ENCODE peak calls at places on chromosomes 13 and 19, in four cellular contexts. L is HepG2, B is K562, F is GM12878. Q is an unnamed sample. For H3K4me1, the result is how much of the 10 kb centered on the place peaks cover.

GRCh38 chr13:110485604-110486003 is 75.9 kb downstream of the RAB20 start:
- DNase-seq in L (peak), B (no peak), F (no peak), Q (no peak)

GRCh38 chr13:93108111-93108581 is 118.5 kb upstream of the GPC6 start:
- DNase-seq in L (no peak), B (no peak), F (no peak), Q (no peak)

GRCh38 chr19:38284422-38284821 is 19.6 kb upstream of the C19orf33 start:
- DNase-seq in L (no peak), B (no peak), F (peak), Q (peak)

GRCh38 chr13:23462815-23463559 is 29.5 kb upstream of the SACS start:
- DNase-seq in L (no peak), B (no peak), F (no peak), Q (no peak)

GRCh38 chr13:73168993-73169401 is 110.2 kb downstream of the KLF5 start:
- DNase-seq in L (no peak), B (no peak), F (no peak), Q (no peak)

GRCh38 chr13:105627270-105627669 is 908.2 kb downstream of the EFNB2 start:
- DNase-seq in L (no peak), B (no peak), F (no peak), Q (no peak)

GRCh38 chr19:47057328-47057727 is 8.9 kb upstream of the TMEM160 start:
- DNase-seq in L (no peak), B (no peak), F (no peak), Q (no peak)

GRCh38 chr13:53064721-53065120 is 36.1 kb downstream of the OLFM4 start:
- DNase-seq in L (no peak), B (no peak), F (no peak), Q (no peak)

GRCh38 chr19:10744222-10744847 is 26.5 kb downstream of the DNM2 start:
- DNase-seq in L (no peak), B (peak), F (no peak), Q (no peak)

GRCh38 chr19:42059196-42059595 is 10.8 kb downstream of the GRIK5 start:
- DNase-seq in L (no peak), B (no peak), F (no peak), Q (no peak)

GRCh38 chr13:42967660-42968059 is 24.4 kb downstream of the EPSTI1 start:
- DNase-seq in L (no peak), B (no peak), F (no peak), Q (no peak)

GRCh38 chr13:110680852-110681251 is 25.1 kb downstream of the CARS2 start:
- DNase-seq in L (peak), B (peak), F (no peak), Q (peak)

GRCh38 chr13:50149932-50150331 is 134.7 kb downstream of the KCNRG start:
- DNase-seq in L (no peak), B (no peak), F (no peak), Q (peak)

GRCh38 chr19:30419581-30420180 is 47.5 kb downstream of the ZNF536 start:
- DNase-seq in L (no peak), B (no peak), F (no peak), Q (no peak)

GRCh38 chr13:44618326-44618725 is 42.2 kb upstream of the TSC22D1 start:
- DNase-seq in L (no peak), B (no peak), F (no peak), Q (no peak)

GRCh38 chr13:48636550-48636949 is 17.2 kb upstream of the CYSLTR2 start:
- DNase-seq in L (no peak), B (no peak), F (no peak), Q (peak)

GRCh38 chr13:113625965-113626661 is 31.9 kb downstream of the ATP4B start:
- DNase-seq in L (no peak), B (no peak), F (no peak), Q (peak)

GRCh38 chr13:109919715-109920375 is 133.5 kb upstream of the IRS2 start:
- DNase-seq in L (no peak), B (no peak), F (no peak), Q (no peak)

GRCh38 chr19:20182232-20182785 is 15.3 kb downstream of the ZNF486 start:
- DNase-seq in L (no peak), B (no peak), F (no peak), Q (no peak)

GRCh38 chr19:45462174-45462573 is 5.6 kb upstream of the FOSB start:
- DNase-seq in L (no peak), B (no peak), F (no peak), Q (no peak)

GRCh38 chr19:55113570-55114039 is 3.8 kb downstream of the PPP1R12C start:
- DNase-seq in L (peak), B (peak), F (no peak), Q (peak)

GRCh38 chr13:113142876-113143275 is 15.6 kb upstream of the PROZ start:
- DNase-seq in L (no peak), B (no peak), F (no peak), Q (no peak)

GRCh38 chr19:47729468-47729798 is 15.9 kb upstream of the NOP53 start:
- DNase-seq in L (no peak), B (peak), F (no peak), Q (peak)

GRCh38 chr19:34241513-34242337 is 12.6 kb upstream of the GARRE1 start:
- DNase-seq in L (peak), B (no peak), F (no peak), Q (no peak)

GRCh38 chr19:1064661-1065605 is 2.0 kb upstream of the ARHGAP45 start:
- DNase-seq in L (no peak), B (no peak), F (no peak), Q (peak)

GRCh38 chr13:114092468-114092867 is 40.0 kb downstream of the RASA3 start:
- DNase-seq in L (no peak), B (no peak), F (no peak), Q (no peak)

GRCh38 chr13:31951215-31951678 is 80.3 kb upstream of the FRY start:
- DNase-seq in L (no peak), B (no peak), F (peak), Q (no peak)
- TF ChIP-seq MYC in L (no peak), B (no peak), F (no peak), Q (no peak)

GRCh38 chr13:90302113-90302512 is 1045.4 kb upstream of the MIR17HG start:
- DNase-seq in L (no peak), B (peak), F (no peak), Q (no peak)
- H2AFZ ChIP-seq in L (no peak), B (no peak), F (no peak), Q (no peak)

DNA sequence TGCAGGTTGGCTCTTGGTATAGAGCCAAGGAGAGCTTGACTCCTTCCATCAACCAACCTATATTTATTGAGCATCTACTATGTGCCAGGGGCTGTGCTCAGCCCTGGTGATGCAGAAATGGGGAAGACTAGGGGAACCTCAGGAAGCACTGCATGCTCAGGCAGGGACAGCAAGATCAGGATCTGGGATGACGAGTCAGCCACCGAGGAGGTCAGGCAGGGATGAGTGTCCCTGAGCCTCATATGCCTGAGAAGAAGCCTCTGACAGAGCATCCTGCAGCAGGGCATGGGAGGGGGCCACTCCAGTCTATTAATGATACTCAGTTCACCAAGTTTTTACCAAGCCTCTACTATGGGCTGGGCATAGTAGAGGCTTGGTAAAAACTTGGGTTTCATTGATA is 158.1 kb downstream of the KATNAL1 start:
- DNase-seq in L (no peak), B (no peak), F (no peak), Q (no peak)
- H3K4me1 ChIP-seq in L (under half), B (under half), F (under half), Q (under half)

DNA sequence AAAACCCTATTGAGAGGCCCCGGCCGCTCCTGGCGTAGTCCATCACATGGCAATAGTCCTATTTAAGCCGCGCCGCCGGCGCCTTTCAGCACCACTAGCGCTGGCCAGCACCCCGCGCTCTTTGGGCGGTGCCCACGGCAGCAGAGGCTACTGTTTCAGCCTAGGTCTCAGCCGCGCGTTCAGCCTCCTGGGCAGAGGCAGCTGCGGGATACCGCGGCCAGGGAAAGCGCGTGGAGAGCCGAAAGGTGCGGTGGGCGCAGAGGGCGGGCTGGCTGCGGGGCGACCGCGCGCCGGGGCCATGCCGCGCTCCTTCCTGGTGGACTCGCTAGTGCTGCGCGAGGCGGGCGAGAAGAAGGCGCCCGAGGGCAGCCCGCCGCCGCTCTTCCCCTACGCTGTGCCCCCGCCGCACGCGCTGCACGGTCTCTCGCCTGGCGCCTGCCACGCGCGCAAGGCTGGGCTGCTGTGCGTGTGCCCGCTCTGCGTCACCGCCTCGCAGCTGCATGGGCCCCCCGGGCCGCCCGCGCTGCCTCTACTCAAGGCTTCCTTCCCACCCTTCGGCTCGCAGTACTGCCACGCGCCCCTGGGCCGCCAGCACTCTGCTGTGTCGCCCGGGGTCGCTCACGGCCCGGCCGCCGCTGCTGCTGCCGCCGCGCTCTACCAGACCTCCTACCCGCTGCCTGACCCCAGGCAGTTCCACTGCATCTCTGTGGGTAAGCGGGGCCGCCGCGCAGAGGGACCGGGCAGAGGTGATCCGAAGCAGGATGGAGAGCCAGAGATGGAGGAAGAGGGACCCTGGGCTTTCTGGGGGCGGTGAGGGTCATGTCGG is at the start of gene GSX1:
- DNase-seq in L (peak), B (peak), F (no peak), Q (peak)
- TF ChIP-seq MYC in L (no peak), B (no peak), F (no peak), Q (no peak)

Q was measured in endothelial cell of umbilical vein.